ENCODE peak calls at places on chromosomes 11 and 22, in ten cellular contexts. T is heart left ventricle; P is adrenal gland; S is H1; F is tibial nerve; V is CD8-positive, alpha-beta memory T cell; J is NT2/D1; U is lower lobe of right lung; A is OCI-LY7; B is neuronal stem cell. E is an unnamed sample. For H3K36me3, the result is how much of the 10 kb centered on the place peaks cover.

GRCh38 chr22:40368016-40368415 is 2.4 kb upstream of the SGSM3 start:
- DNase-seq in F (no peak), P (no peak), T (no peak), U (no peak), B (no peak), V (no peak), J (no peak), A (no peak), S (no peak), E (no peak)

GRCh38 chr11:75465701-75466531 is 32.9 kb upstream of the KLHL35 start:
- DNase-seq in U (peak), B (no peak), F (no peak), A (no peak), J (no peak), V (no peak), S (no peak), P (no peak), T (no peak), E (no peak)

GRCh38 chr22:43066844-43067385 is 22.3 kb downstream of the TTLL1 start:
- DNase-seq in F (no peak), A (no peak), B (no peak), P (peak), U (no peak), V (no peak), J (no peak), S (no peak), T (no peak), E (no peak)

GRCh38 chr11:116107229-116107628 is 603.0 kb upstream of the CADM1 start:
- DNase-seq in B (no peak), U (no peak), A (no peak), T (no peak), F (no peak), S (no peak), V (no peak), J (peak), P (no peak), E (no peak)

GRCh38 chr11:69207165-69207889 is 51.6 kb downstream of the SMIM38 start:
- DNase-seq in A (no peak), V (no peak), U (peak), F (no peak), B (no peak), T (no peak), P (no peak), J (no peak), S (no peak), E (peak)

GRCh38 chr11:115439385-115439784 is 64.8 kb downstream of the CADM1 start:
- DNase-seq in F (no peak), U (no peak), A (peak), P (no peak), S (no peak), J (no peak), T (no peak), V (no peak), B (no peak), E (no peak)

GRCh38 chr11:111063711-111064110 is 181.8 kb upstream of the POU2AF2 start:
- DNase-seq in S (no peak), A (no peak), T (no peak), J (no peak), F (no peak), V (no peak), U (no peak), B (no peak), P (no peak), E (no peak)

GRCh38 chr11:130133716-130134115 is 25.9 kb upstream of the ST14 start:
- DNase-seq in F (no peak), A (no peak), V (no peak), P (no peak), T (no peak), B (no peak), J (no peak), U (no peak), S (no peak), E (no peak)

GRCh38 chr11:43819926-43820325 is 60.7 kb upstream of the ALKBH3 start:
- DNase-seq in F (no peak), U (no peak), B (no peak), A (no peak), P (no peak), J (no peak), T (no peak), V (no peak), S (no peak), E (no peak)

GRCh38 chr11:1070594-1071462 is 3.8 kb upstream of the MUC2 start:
- DNase-seq in V (no peak), T (no peak), U (peak), P (no peak), F (no peak), J (no peak), B (no peak), A (no peak), S (no peak), E (peak)

GRCh38 chr11:63536669-63537292 is at the start of gene PLAAT4:
- DNase-seq in V (peak), F (no peak), P (peak), T (peak), S (no peak), A (no peak), B (no peak), J (no peak), U (no peak), E (no peak)

GRCh38 chr11:124895471-124895971 is 2.1 kb downstream of the ROBO4 start:
- DNase-seq in B (no peak), F (no peak), J (no peak), U (no peak), S (peak), A (no peak), T (no peak), P (no peak), V (no peak), E (no peak)

GRCh38 chr11:6721343-6721742 is 38.2 kb upstream of the MRPL17 start:
- DNase-seq in V (no peak), F (no peak), S (no peak), B (no peak), U (no peak), T (no peak), A (no peak), P (no peak), J (no peak), E (no peak)
- H3K36me3 ChIP-seq in V (under half), F (under half), S (under half), B (under half), U (under half), T (under half), A (under half), P (under half), J (under half), E (under half)

GRCh38 chr22:46512683-46513082 is 24.7 kb downstream of the CELSR1 start:
- DNase-seq in U (no peak), A (no peak), B (no peak), J (no peak), P (no peak), S (no peak), V (no peak), F (no peak), T (no peak), E (no peak)
- H3K36me3 ChIP-seq in U (under half), A (under half), B (under half), J (under half), P (under half), S (under half), V (under half), F (under half), T (under half), E (under half)

GRCh38 chr22:37138879-37139561 is 10.7 kb downstream of the IL2RB start:
- DNase-seq in J (no peak), A (no peak), B (no peak), T (no peak), S (no peak), F (no peak), V (no peak), P (no peak), U (no peak), E (no peak)

GRCh38 chr22:37141971-37142647 is 7.6 kb downstream of the IL2RB start:
- DNase-seq in V (no peak), J (no peak), B (no peak), T (no peak), P (no peak), S (no peak), F (no peak), A (no peak), U (no peak), E (no peak)

GRCh38 chr22:37140686-37141323 is 8.9 kb downstream of the IL2RB start:
- DNase-seq in J (no peak), V (no peak), B (no peak), S (no peak), F (no peak), P (no peak), U (no peak), A (no peak), T (no peak), E (no peak)

GRCh38 chr22:37139762-37140161 is 10.0 kb downstream of the IL2RB start:
- DNase-seq in F (no peak), U (no peak), V (no peak), B (no peak), J (no peak), S (no peak), A (peak), P (no peak), T (no peak), E (no peak)

GRCh38 chr22:37141476-37141875 is 8.2 kb downstream of the IL2RB start:
- DNase-seq in A (no peak), B (no peak), V (no peak), J (no peak), U (no peak), S (no peak), F (no peak), P (no peak), T (no peak), E (no peak)
- H3K36me3 ChIP-seq in A (under half), B (under half), V (half or more), J (under half), U (under half), S (under half), F (under half), P (under half), T (under half), E (under half)

GRCh38 chr11:93756748-93757147 is 15.3 kb downstream of the C11orf54 start:
- DNase-seq in J (no peak), F (no peak), V (no peak), U (no peak), T (no peak), S (no peak), P (no peak), A (no peak), B (no peak), E (no peak)
- H3K36me3 ChIP-seq in J (under half), F (under half), V (under half), U (half or more), T (half or more), S (half or more), P (half or more), A (half or more), B (under half), E (half or more)

GRCh38 chr11:77611921-77612320 is 22.2 kb downstream of the AQP11 start:
- DNase-seq in T (no peak), A (no peak), S (no peak), B (no peak), V (no peak), P (no peak), J (no peak), U (no peak), F (no peak), E (no peak)
- H3K36me3 ChIP-seq in T (under half), A (half or more), S (half or more), B (under half), V (under half), P (under half), J (under half), U (half or more), F (under half), E (half or more)

DNA sequence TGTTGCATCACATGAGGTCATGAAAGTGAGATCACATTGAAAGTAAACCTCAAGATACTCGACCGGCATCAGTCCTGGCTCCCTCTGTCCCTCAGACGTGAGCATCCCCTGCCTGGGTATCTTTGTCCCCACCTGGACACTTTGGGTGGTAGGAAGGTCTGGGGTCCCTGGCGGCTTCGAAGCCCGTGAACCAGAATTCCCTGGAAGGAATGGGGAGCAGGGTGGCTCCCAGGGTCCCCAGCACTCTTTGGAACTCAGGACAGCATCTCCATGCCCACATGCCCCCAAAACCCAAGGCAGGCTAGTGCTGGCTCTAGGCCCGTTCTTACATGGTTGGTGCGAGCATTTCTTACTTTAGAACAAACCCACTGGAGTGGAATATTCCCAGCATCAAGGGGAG is 7.5 kb downstream of the DERL3 start:
- DNase-seq in B (no peak), F (no peak), U (peak), T (peak), J (no peak), S (no peak), P (no peak), V (no peak), A (no peak), E (peak)
- H3K36me3 ChIP-seq in B (half or more), F (under half), U (half or more), T (under half), J (half or more), S (under half), P (half or more), V (under half), A (half or more), E (half or more)

GRCh38 chr11:105027671-105028070 is 4.7 kb upstream of the CASP5 start:
- DNase-seq in S (no peak), U (no peak), A (no peak), J (no peak), V (no peak), B (no peak), F (no peak), P (no peak), T (no peak), E (no peak)
- H3K36me3 ChIP-seq in S (under half), U (half or more), A (under half), J (under half), V (under half), B (under half), F (under half), P (under half), T (under half), E (half or more)